ENCODE peak calls at places on chromosomes 2 and 18, in four cellular contexts. V, D, I and R are unnamed samples.

GRCh38 chr2:228777855-228778355 is 493.2 kb downstream of the PID1 start:
- DNase-seq in V (no peak), D (no peak), I (no peak), R (no peak)

GRCh38 chr2:75146903-75147332 is 52.4 kb downstream of the TACR1 start:
- DNase-seq in V (no peak), D (peak), I (no peak), R (no peak)

GRCh38 chr2:163734911-163735691 is 707 bp downstream of the FIGN start:
- DNase-seq in V (no peak), D (peak), I (no peak), R (no peak)

GRCh38 chr2:232229917-232230310 is 148.6 kb upstream of the ALPP start:
- DNase-seq in V (no peak), D (no peak), I (no peak), R (no peak)

GRCh38 chr2:212037062-212037461 is 501.5 kb downstream of the ERBB4 start:
- DNase-seq in V (no peak), D (no peak), I (no peak), R (no peak)

GRCh38 chr2:99537910-99538485 is 48.2 kb upstream of the REV1 start:
- DNase-seq in V (no peak), D (no peak), I (no peak), R (no peak)

GRCh38 chr2:191333911-191334357 is 88.7 kb downstream of the MYO1B start:
- DNase-seq in V (no peak), D (peak), I (no peak), R (no peak)

GRCh38 chr18:78751664-78752063 is 228.0 kb upstream of the SALL3 start:
- DNase-seq in V (no peak), D (no peak), I (no peak), R (no peak)

GRCh38 chr2:66665124-66665984 is 230.4 kb downstream of the MEIS1 start:
- DNase-seq in V (no peak), D (peak), I (no peak), R (no peak)